ENCODE peak calls at places on chromosomes 5 and 9, in eight cellular contexts. N is aorta; S is posterior cingulate gyrus; Y is astrocyte; L is ACHN; T is dorsolateral prefrontal cortex; Q is activated CD4-positive, alpha-beta T cell treated with anti-CD3 and anti-CD28 coated beads, Interleukin-2, amount 50 U/mL, for 1 hour; E is MCF 10A. M is an unnamed sample.

GRCh38 chr9:75087279-75087823 is 604 bp downstream of the NMRK1 start:
- DNase-seq in N (peak; percentile 69), S (no peak), Y (peak; percentile 46), L (peak; percentile 45), T (peak; percentile 59), Q (peak; percentile 39), E (peak; percentile 65), M (peak; percentile 6)

GRCh38 chr9:95499847-95500246 is 16.9 kb downstream of the PTCH1 start:
- DNase-seq in N (no peak), S (no peak), Y (peak; percentile 34), L (no peak), T (no peak), Q (no peak), E (peak; percentile 24), M (no peak)

GRCh38 chr9:6584881-6585597 is 60.5 kb downstream of the GLDC start:
- DNase-seq in N (no peak), S (no peak), Y (peak; percentile 20), L (peak; percentile 47), T (no peak), Q (no peak), E (peak; percentile 40), M (no peak)

GRCh38 chr5:106311230-106311629 is 1359.5 kb downstream of the EFNA5 start:
- DNase-seq in N (no peak), S (no peak), Y (peak; percentile 37), L (no peak), T (no peak), Q (no peak), E (no peak), M (no peak)

GRCh38 chr5:58090704-58091103 is 369.2 kb downstream of the PLK2 start:
- DNase-seq in N (no peak), S (no peak), Y (no peak), L (no peak), T (no peak), Q (no peak), E (peak; percentile 6), M (no peak)

GRCh38 chr5:133841831-133842750 is 126.3 kb downstream of the C5orf15 start:
- DNase-seq in N (no peak), S (no peak), Y (no peak), L (no peak), T (no peak), Q (no peak), E (no peak), M (no peak)

GRCh38 chr5:53980061-53980460 is 330.3 kb downstream of the ARL15 start:
- DNase-seq in N (no peak), S (no peak), Y (no peak), L (no peak), T (no peak), Q (no peak), E (no peak), M (no peak)

GRCh38 chr5:68922172-68922987 is 171.4 kb upstream of the SLC30A5 start:
- DNase-seq in N (no peak), S (no peak), Y (no peak), L (no peak), T (no peak), Q (no peak), E (no peak), M (no peak)

GRCh38 chr9:90433398-90433890 is 209.2 kb downstream of the DIRAS2 start:
- DNase-seq in N (no peak), S (no peak), Y (peak; percentile 29), L (peak; percentile 88), T (peak; percentile 46), Q (no peak), E (peak; percentile 18), M (no peak)

GRCh38 chr9:73011346-73011745 is 58.5 kb upstream of the ALDH1A1 start:
- DNase-seq in N (no peak), S (no peak), Y (peak; percentile 6), L (no peak), T (no peak), Q (no peak), E (peak; percentile 23), M (no peak)

GRCh38 chr5:142325677-142326479 is 1.1 kb upstream of the SPRY4 start:
- DNase-seq in N (peak; percentile 77), S (peak; percentile 36), Y (peak; percentile 44), L (peak; percentile 57), T (peak; percentile 37), Q (peak; percentile 16), E (peak; percentile 97), M (no peak)

GRCh38 chr5:172496671-172497371 is 42.5 kb upstream of the SH3PXD2B start:
- DNase-seq in N (peak; percentile 66), S (peak; percentile 21), Y (peak; percentile 64), L (no peak), T (peak; percentile 79), Q (no peak), E (no peak), M (no peak)

GRCh38 chr5:140292212-140293040 is 10.5 kb downstream of the PFDN1 start:
- DNase-seq in N (no peak), S (no peak), Y (peak; percentile 45), L (no peak), T (no peak), Q (no peak), E (no peak), M (no peak)

M was measured in NCI-H2171.